ENCODE peak calls at places on chromosomes 4 and X, in six cellular contexts. H is central memory CD8-positive, alpha-beta T cell; Y is IMR-90; B is heart left ventricle; K is effector memory CD8-positive, alpha-beta T cell; E is body of pancreas. O is an unnamed sample.
A peak's percentile ranks its signal among the peaks of the same experiment; 100 is the strongest.

GRCh38 chr4:147409350-147409749 is 71.5 kb upstream of the EDNRA start:
- ATAC-seq in H (no peak), Y (no peak), B (peak; percentile 63), K (no peak), E (no peak), O (no peak)

GRCh38 chrX:49177873-49178480 is 6.3 kb downstream of the PLP2 start:
- ATAC-seq in H (no peak), Y (no peak), B (peak; percentile 33), K (no peak), E (no peak), O (no peak)

GRCh38 chr4:82381661-82382284 is 8.0 kb upstream of the HNRNPD start:
- ATAC-seq in H (no peak), Y (no peak), B (peak; percentile 41), K (no peak), E (no peak), O (peak; percentile 63)

GRCh38 chr4:122705547-122705946 is 27.0 kb upstream of the BBS12 start:
- ATAC-seq in H (no peak), Y (no peak), B (no peak), K (no peak), E (no peak), O (peak; percentile 48)

GRCh38 chr4:74013269-74013668 is 14.8 kb upstream of the CXCL5 start:
- ATAC-seq in H (no peak), Y (no peak), B (no peak), K (no peak), E (no peak), O (no peak)

GRCh38 chr4:22238742-22239141 is 277.1 kb downstream of the ADGRA3 start:
- ATAC-seq in H (no peak), Y (no peak), B (no peak), K (no peak), E (no peak), O (no peak)

GRCh38 chrX:13369541-13370140 is 49.8 kb upstream of the ATXN3L start:
- ATAC-seq in H (no peak), Y (no peak), B (no peak), K (no peak), E (no peak), O (no peak)

GRCh38 chrX:44019911-44020310 is 46.7 kb upstream of the NDP start:
- ATAC-seq in H (no peak), Y (no peak), B (no peak), K (no peak), E (no peak), O (peak; percentile 39)

GRCh38 chr4:23455482-23455881 is 434.4 kb downstream of the PPARGC1A start:
- ATAC-seq in H (no peak), Y (no peak), B (peak; percentile 88), K (no peak), E (peak; percentile 58), O (no peak)

GRCh38 chrX:150219374-150220185 is 143.5 kb upstream of the MAMLD1 start:
- ATAC-seq in H (no peak), Y (peak; percentile 56), B (no peak), K (no peak), E (no peak), O (peak; percentile 92)